ENCODE peak calls at places on chromosome 19, in nine cellular contexts. J is posterior cingulate gyrus; A is NCI-H1092; H is activated naive CD4-positive, alpha-beta T cell treated with anti-CD3 and anti-CD28 coated beads for 36 hours; N is WTC11; R is NCI-H460; P is Peyer's patch; E is heart left ventricle; Q is stimulated activated CD8-positive, alpha-beta memory T cell treated with anti-CD3 and anti-CD28 coated beads, Interleukin-15, amount 100 ng/mL, for 24 hours. F is an unnamed sample.

GRCh38 chr19:3006075-3006767 is 22.9 kb downstream of the TLE2 start:
- DNase-seq in Q (no peak), R (no peak), N (peak; percentile 96), H (peak; percentile 16), E (no peak), P (no peak), J (no peak), A (no peak), F (no peak)

GRCh38 chr19:2790557-2791271 is 5.4 kb downstream of the THOP1 start:
- DNase-seq in P (no peak), R (no peak), N (no peak), H (no peak), E (no peak), J (no peak), Q (no peak), A (no peak), F (no peak)

GRCh38 chr19:58409010-58409790 is 751 bp downstream of the ZNF584 start:
- DNase-seq in J (peak; percentile 80), N (peak; percentile 31), Q (no peak), H (peak; percentile 36), E (no peak), R (no peak), P (no peak), A (no peak), F (no peak)

GRCh38 chr19:6032827-6033226 is 54.9 kb upstream of the RANBP3 start:
- DNase-seq in Q (no peak), J (no peak), H (no peak), R (no peak), E (no peak), P (peak; percentile 34), A (no peak), N (no peak), F (no peak)

GRCh38 chr19:18603255-18603957 is 3.2 kb downstream of the CRLF1 start:
- DNase-seq in A (no peak), Q (no peak), N (peak; percentile 64), E (no peak), P (no peak), R (no peak), H (peak; percentile 29), J (peak; percentile 64), F (peak; percentile 32)

GRCh38 chr19:32265991-32266390 is 79.4 kb upstream of the ZNF507 start:
- DNase-seq in R (no peak), J (no peak), E (no peak), Q (no peak), H (no peak), P (no peak), A (no peak), N (no peak), F (no peak)

GRCh38 chr19:47674548-47674947 is 38.7 kb upstream of the EHD2 start:
- DNase-seq in E (no peak), R (no peak), H (no peak), Q (no peak), N (no peak), A (no peak), J (peak; percentile 13), P (no peak), F (no peak)

GRCh38 chr19:9431475-9431874 is 3.9 kb downstream of the ZNF266 start:
- DNase-seq in N (peak; percentile 87), H (peak; percentile 52), A (peak; percentile 3), J (no peak), Q (peak; percentile 8), R (no peak), P (no peak), E (peak; percentile 20), F (no peak)

GRCh38 chr19:7706662-7707454 is 4.9 kb upstream of the FCER2 start:
- DNase-seq in A (no peak), P (no peak), E (no peak), N (no peak), Q (no peak), J (no peak), R (no peak), H (no peak), F (no peak)

GRCh38 chr19:11087870-11088507 is 1.3 kb upstream of the LDLR start:
- DNase-seq in P (no peak), Q (no peak), R (no peak), H (no peak), A (no peak), J (no peak), E (no peak), N (no peak), F (no peak)

GRCh38 chr19:57720878-57721277 is 6.5 kb downstream of the ZNF671 start:
- DNase-seq in A (no peak), J (no peak), N (no peak), E (no peak), H (no peak), P (no peak), R (no peak), Q (no peak), F (peak; percentile 30)

GRCh38 chr19:58009666-58010301 is 7.2 kb upstream of the ZNF606 start:
- DNase-seq in Q (no peak), H (peak; percentile 68), J (peak; percentile 98), N (peak; percentile 95), E (peak; percentile 87), P (peak; percentile 87), A (peak; percentile 70), R (peak; percentile 45), F (peak; percentile 81)

GRCh38 chr19:55519461-55520311 is 17.2 kb downstream of the SBK2 start:
- DNase-seq in E (no peak), Q (no peak), H (no peak), P (no peak), A (no peak), J (peak; percentile 2), R (peak; percentile 34), N (no peak), F (peak; percentile 70)

GRCh38 chr19:1313695-1314613 is 28.3 kb downstream of the EFNA2 start:
- DNase-seq in A (no peak), R (no peak), E (no peak), Q (no peak), J (no peak), N (no peak), P (no peak), H (no peak), F (no peak)

GRCh38 chr19:47376589-47377144 is 27.6 kb downstream of the DHX34 start:
- DNase-seq in N (no peak), J (no peak), A (no peak), P (no peak), H (no peak), E (no peak), R (no peak), Q (no peak), F (no peak)

F was measured in fibroblast of lung.